ENCODE peak calls at places on chromosomes 3 and 15, in ten cellular contexts. Y is upper lobe of left lung; V is heart right ventricle; I is CD8-positive, alpha-beta T cell; U is pancreas; B is lung; E is CD4-positive, alpha-beta T cell; W is RWPE2; N is right cardiac atrium; H is left lung. K is an unnamed sample.

GRCh38 chr3:24730173-24730572 is 235.5 kb upstream of the THRB start:
- ATAC-seq in Y (no peak), V (no peak), I (no peak), U (no peak), B (no peak), E (no peak), W (peak; percentile 43), N (no peak), H (no peak), K (no peak)

GRCh38 chr3:182970811-182971418 is 9.4 kb downstream of the DCUN1D1 start:
- ATAC-seq in Y (no peak), V (no peak), I (no peak), U (peak; percentile 32), B (no peak), E (no peak), W (peak; percentile 40), N (no peak), H (no peak), K (no peak)

GRCh38 chr3:182389041-182389815 is 404.1 kb upstream of the ATP11B start:
- ATAC-seq in Y (no peak), V (no peak), I (no peak), U (no peak), B (no peak), E (no peak), W (peak; percentile 91), N (no peak), H (no peak), K (no peak)

GRCh38 chr3:61181874-61182273 is 69.4 kb downstream of the FHIT start:
- ATAC-seq in Y (peak; percentile 36), V (no peak), I (no peak), U (peak; percentile 94), B (peak; percentile 39), E (no peak), W (peak; percentile 98), N (no peak), H (peak; percentile 73), K (no peak)

GRCh38 chr3:194140520-194141414 is 4.8 kb downstream of the HES1 start:
- ATAC-seq in Y (peak; percentile 44), V (peak; percentile 5), I (no peak), U (peak; percentile 2), B (peak; percentile 17), E (no peak), W (peak; percentile 5), N (peak; percentile 52), H (peak; percentile 3), K (no peak)

GRCh38 chr15:89192771-89193170 is 28.6 kb downstream of the RLBP1 start:
- ATAC-seq in Y (no peak), V (no peak), I (no peak), U (no peak), B (no peak), E (no peak), W (no peak), N (no peak), H (no peak), K (no peak)

GRCh38 chr3:82229397-82229796 is 468.0 kb upstream of the GBE1 start:
- ATAC-seq in Y (no peak), V (no peak), I (no peak), U (no peak), B (no peak), E (no peak), W (no peak), N (no peak), H (no peak), K (no peak)

GRCh38 chr15:31574761-31575160 is 248.1 kb downstream of the KLF13 start:
- ATAC-seq in Y (no peak), V (peak; percentile 62), I (no peak), U (no peak), B (no peak), E (no peak), W (no peak), N (no peak), H (peak; percentile 41), K (no peak)

GRCh38 chr3:192481638-192482037 is 245.7 kb downstream of the FGF12 start:
- ATAC-seq in Y (peak; percentile 41), V (no peak), I (no peak), U (peak; percentile 43), B (no peak), E (no peak), W (peak; percentile 84), N (no peak), H (no peak), K (no peak)

GRCh38 chr15:51076142-51076897 is 18.4 kb downstream of the TNFAIP8L3 start:
- ATAC-seq in Y (no peak), V (no peak), I (no peak), U (no peak), B (no peak), E (no peak), W (no peak), N (no peak), H (no peak), K (no peak)

GRCh38 chr3:46926871-46927717 is 49.5 kb downstream of the CCDC12 start:
- ATAC-seq in Y (peak; percentile 42), V (no peak), I (peak; percentile 41), U (no peak), B (no peak), E (peak; percentile 50), W (no peak), N (no peak), H (no peak), K (no peak)

GRCh38 chr3:170054204-170054603 is 16.4 kb downstream of the GPR160 start:
- ATAC-seq in Y (no peak), V (no peak), I (peak; percentile 31), U (no peak), B (no peak), E (no peak), W (peak; percentile 44), N (no peak), H (no peak), K (no peak)

GRCh38 chr3:183527980-183528379 is 27.5 kb downstream of the KLHL6 start:
- ATAC-seq in Y (no peak), V (no peak), I (no peak), U (no peak), B (no peak), E (no peak), W (no peak), N (no peak), H (no peak), K (no peak)

GRCh38 chr3:193909387-193909786 is 226.6 kb upstream of the HES1 start:
- ATAC-seq in Y (peak; percentile 30), V (no peak), I (no peak), U (no peak), B (peak; percentile 32), E (no peak), W (no peak), N (no peak), H (peak; percentile 79), K (no peak)

DNA sequence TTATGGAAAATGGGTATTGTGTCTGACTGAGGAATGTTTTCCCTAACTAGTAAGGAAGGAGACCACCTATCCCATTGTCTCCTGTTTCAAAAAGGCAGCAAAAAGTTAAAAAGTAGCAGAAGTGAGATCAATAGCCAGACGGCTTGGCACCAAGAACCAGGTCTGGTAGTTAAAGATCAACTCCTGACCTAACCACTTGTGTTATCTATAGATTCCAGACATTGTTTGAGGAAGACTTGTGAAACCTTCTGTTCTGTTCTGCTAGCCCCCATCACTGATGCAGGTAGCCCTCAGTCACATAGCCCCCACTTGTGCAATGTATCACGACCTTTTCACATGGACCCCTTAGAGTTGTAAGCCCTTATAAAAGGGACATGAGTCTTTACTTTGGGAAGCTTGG is 46.3 kb upstream of the C2CD4B start:
- ATAC-seq in Y (no peak), V (no peak), I (no peak), U (peak; percentile 29), B (no peak), E (no peak), W (no peak), N (no peak), H (no peak), K (no peak)
- H3K9me3 ChIP-seq in Y (peaks cover 13% of the 10 kb centered on the region), V (no peaks in the 10 kb centered on the region), I (no peaks in the 10 kb centered on the region), U (no peaks in the 10 kb centered on the region), B (peaks cover 14% of the 10 kb centered on the region), E (peaks cover 3% of the 10 kb centered on the region), W (peaks cover 4% of the 10 kb centered on the region), N (peaks cover 2% of the 10 kb centered on the region), H (no peaks in the 10 kb centered on the region), K (no peaks in the 10 kb centered on the region)

GRCh38 chr3:1943395-1944118 is 155.1 kb upstream of the CNTN4 start:
- ATAC-seq in Y (no peak), V (no peak), I (no peak), U (no peak), B (no peak), E (no peak), W (no peak), N (no peak), H (no peak), K (no peak)

GRCh38 chr3:1942751-1943150 is 155.9 kb upstream of the CNTN4 start:
- ATAC-seq in Y (no peak), V (no peak), I (no peak), U (no peak), B (no peak), E (no peak), W (no peak), N (no peak), H (no peak), K (no peak)

GRCh38 chr3:1945698-1946097 is 153.0 kb upstream of the CNTN4 start:
- ATAC-seq in Y (no peak), V (no peak), I (no peak), U (no peak), B (no peak), E (no peak), W (no peak), N (no peak), H (no peak), K (no peak)
- H3K9me3 ChIP-seq in Y (no peaks in the 10 kb centered on the region), V (no peaks in the 10 kb centered on the region), I (no peaks in the 10 kb centered on the region), U (no peaks in the 10 kb centered on the region), B (no peaks in the 10 kb centered on the region), E (no peaks in the 10 kb centered on the region), W (no peaks in the 10 kb centered on the region), N (no peaks in the 10 kb centered on the region), H (no peaks in the 10 kb centered on the region), K (no peaks in the 10 kb centered on the region)

GRCh38 chr15:46039703-46040102 is 404.9 kb downstream of the SQOR start:
- ATAC-seq in Y (no peak), V (no peak), I (no peak), U (no peak), B (no peak), E (no peak), W (no peak), N (no peak), H (no peak), K (no peak)

GRCh38 chr15:46034755-46035154 is 399.9 kb downstream of the SQOR start:
- ATAC-seq in Y (no peak), V (no peak), I (no peak), U (no peak), B (no peak), E (no peak), W (no peak), N (peak; percentile 70), H (no peak), K (no peak)
- H3K9me3 ChIP-seq in Y (no peaks in the 10 kb centered on the region), V (no peaks in the 10 kb centered on the region), I (no peaks in the 10 kb centered on the region), U (no peaks in the 10 kb centered on the region), B (no peaks in the 10 kb centered on the region), E (no peaks in the 10 kb centered on the region), W (no peaks in the 10 kb centered on the region), N (no peaks in the 10 kb centered on the region), H (no peaks in the 10 kb centered on the region), K (no peaks in the 10 kb centered on the region)

DNA sequence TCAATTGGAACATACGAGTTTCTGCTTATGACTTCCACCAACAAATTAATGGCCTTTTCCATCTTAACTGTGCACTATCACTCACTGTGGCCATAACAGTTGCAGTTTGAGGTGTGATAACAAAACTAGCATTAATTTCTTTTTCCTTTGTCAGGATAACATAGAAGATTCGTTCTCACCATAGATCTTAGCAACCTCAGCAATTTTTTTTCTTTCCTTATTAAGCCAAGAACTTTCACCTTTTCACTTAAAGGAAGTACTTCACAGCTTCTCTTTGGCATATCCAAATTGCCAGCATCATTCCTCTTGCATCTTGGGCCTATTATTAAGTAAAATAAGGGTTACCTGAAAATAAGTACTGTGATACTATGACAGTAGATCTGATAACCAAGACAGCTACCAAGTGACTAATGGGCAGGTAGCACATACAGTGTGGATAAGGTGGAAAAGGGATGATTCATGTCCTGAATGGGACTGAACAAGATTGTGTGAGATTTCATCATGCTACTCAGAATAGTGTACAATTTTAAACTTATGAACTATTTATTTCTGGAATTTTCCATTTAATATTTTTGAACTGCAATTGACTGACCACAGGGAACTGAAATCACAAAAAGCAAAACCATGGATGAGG is 46.6 kb downstream of the CEP70 start:
- ATAC-seq in Y (no peak), V (no peak), I (no peak), U (no peak), B (no peak), E (no peak), W (peak; percentile 71), N (no peak), H (no peak), K (no peak)
- H3K9me3 ChIP-seq in Y (peaks cover 14% of the 10 kb centered on the region), V (peaks cover 5% of the 10 kb centered on the region), I (peaks cover 10% of the 10 kb centered on the region), U (no peaks in the 10 kb centered on the region), B (peaks cover 18% of the 10 kb centered on the region), E (peaks cover 41% of the 10 kb centered on the region), W (no peaks in the 10 kb centered on the region), N (peaks cover 1% of the 10 kb centered on the region), H (peaks cover 2% of the 10 kb centered on the region), K (peaks cover 66% of the 10 kb centered on the region)

K was measured in gastroesophageal sphincter.